ENCODE peak calls at places on chromosome 7, in seven cellular contexts. A is OCI-LY7, I is HCT116, O is PC-3, T is MM.1S, D is PC-9, W is GM23248. F is an unnamed sample.

GRCh38 chr7:26434974-26435373 is 143.3 kb downstream of the SNX10 start:
- DNase-seq in A (no peak), I (no peak), O (no peak), T (no peak), D (no peak), W (no peak), F (no peak)

GRCh38 chr7:151249034-151249731 is 689 bp upstream of the SMARCD3 start:
- DNase-seq in A (no peak), I (no peak), O (peak; percentile 35), T (no peak), D (peak; percentile 53), W (peak; percentile 86), F (peak; percentile 83)

GRCh38 chr7:80826520-80827237 is 92.2 kb downstream of the SEMA3C start:
- DNase-seq in A (no peak), I (peak; percentile 29), O (peak; percentile 87), T (no peak), D (peak; percentile 17), W (peak; percentile 65), F (no peak)

GRCh38 chr7:157318015-157318706 is 18.6 kb upstream of the DNAJB6 start:
- DNase-seq in A (no peak), I (no peak), O (peak; percentile 76), T (no peak), D (no peak), W (peak; percentile 91), F (no peak)

GRCh38 chr7:16985621-16986020 is 103.8 kb upstream of the AGR3 start:
- DNase-seq in A (no peak), I (no peak), O (no peak), T (no peak), D (no peak), W (no peak), F (no peak)

GRCh38 chr7:106640368-106641141 is 20.4 kb downstream of the CCDC71L start:
- DNase-seq in A (no peak), I (no peak), O (no peak), T (no peak), D (no peak), W (peak; percentile 67), F (no peak)

GRCh38 chr7:35975851-35976454 is 175.1 kb downstream of the SEPTIN7 start:
- DNase-seq in A (peak; percentile 81), I (peak; percentile 79), O (peak; percentile 84), T (peak; percentile 81), D (peak; percentile 60), W (peak; percentile 67), F (peak; percentile 86)

GRCh38 chr7:11780267-11780666 is 51.7 kb downstream of the THSD7A start:
- DNase-seq in A (no peak), I (no peak), O (no peak), T (no peak), D (no peak), W (no peak), F (no peak)

GRCh38 chr7:157841757-157842390 is 505.1 kb downstream of the DNAJB6 start:
- DNase-seq in A (no peak), I (no peak), O (no peak), T (no peak), D (no peak), W (no peak), F (no peak)

GRCh38 chr7:2431260-2431867 is 28.0 kb downstream of the CHST12 start:
- DNase-seq in A (peak; percentile 26), I (no peak), O (peak; percentile 50), T (peak; percentile 45), D (no peak), W (peak; percentile 19), F (no peak)

GRCh38 chr7:80106498-80107113 is 28.0 kb upstream of the GNAI1 start:
- DNase-seq in A (no peak), I (no peak), O (no peak), T (peak; percentile 53), D (no peak), W (no peak), F (no peak)

GRCh38 chr7:44808914-44809393 is 12.5 kb downstream of the PPIA start:
- DNase-seq in A (no peak), I (no peak), O (no peak), T (no peak), D (no peak), W (no peak), F (peak; percentile 34)

GRCh38 chr7:30816291-30817059 is 45.3 kb downstream of the MINDY4 start:
- DNase-seq in A (no peak), I (no peak), O (no peak), T (no peak), D (no peak), W (peak; percentile 40), F (no peak)

DNA sequence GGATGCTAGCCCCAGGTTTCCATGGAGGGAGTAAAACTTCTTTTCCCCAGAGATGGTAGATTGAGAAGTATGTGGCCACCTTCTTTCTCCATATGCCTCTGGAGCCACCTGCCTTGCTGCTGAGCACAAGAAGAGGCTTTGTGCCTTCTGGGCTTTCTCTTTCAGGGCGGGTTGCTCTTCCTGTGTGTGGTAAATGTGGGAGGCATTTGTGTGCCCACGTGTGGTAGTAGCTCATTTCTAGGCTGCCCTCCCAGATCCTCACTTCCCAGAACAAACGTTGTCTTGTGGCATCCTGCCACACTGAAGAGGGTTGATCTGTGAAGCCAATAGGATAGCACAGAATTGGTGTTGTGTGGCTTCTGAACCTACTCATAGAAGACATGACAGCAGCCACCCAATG is 342.0 kb upstream of the PODXL start:
- DNase-seq in A (no peak), I (no peak), O (peak; percentile 15), T (no peak), D (no peak), W (peak; percentile 66), F (no peak)
- H3K9me2 ChIP-seq in A (no peaks in the 10 kb centered on the region), I (no peaks in the 10 kb centered on the region), O (no peaks in the 10 kb centered on the region), T (no peaks in the 10 kb centered on the region), D (no peaks in the 10 kb centered on the region), W (no peaks in the 10 kb centered on the region), F (no peaks in the 10 kb centered on the region)

GRCh38 chr7:90006988-90007387 is 147.3 kb upstream of the STEAP1 start:
- DNase-seq in A (no peak), I (no peak), O (no peak), T (no peak), D (no peak), W (no peak), F (no peak)
- H3K9me2 ChIP-seq in A (no peaks in the 10 kb centered on the region), I (no peaks in the 10 kb centered on the region), O (no peaks in the 10 kb centered on the region), T (no peaks in the 10 kb centered on the region), D (no peaks in the 10 kb centered on the region), W (peaks cover 2% of the 10 kb centered on the region), F (no peaks in the 10 kb centered on the region)

GRCh38 chr7:131897016-131897789 is 340.8 kb upstream of the PODXL start:
- DNase-seq in A (no peak), I (peak; percentile 12), O (peak; percentile 62), T (no peak), D (no peak), W (peak; percentile 87), F (no peak)
- H3K9me2 ChIP-seq in A (no peaks in the 10 kb centered on the region), I (no peaks in the 10 kb centered on the region), O (no peaks in the 10 kb centered on the region), T (no peaks in the 10 kb centered on the region), D (no peaks in the 10 kb centered on the region), W (no peaks in the 10 kb centered on the region), F (no peaks in the 10 kb centered on the region)

GRCh38 chr7:131895541-131896173 is 339.2 kb upstream of the PODXL start:
- DNase-seq in A (no peak), I (peak; percentile 78), O (peak; percentile 95), T (no peak), D (no peak), W (peak; percentile 98), F (peak; percentile 48)

GRCh38 chr7:131899271-131900030 is 343.0 kb upstream of the PODXL start:
- DNase-seq in A (no peak), I (no peak), O (no peak), T (no peak), D (no peak), W (peak; percentile 29), F (no peak)

GRCh38 chr7:131896189-131896855 is 339.9 kb upstream of the PODXL start:
- DNase-seq in A (no peak), I (no peak), O (no peak), T (no peak), D (no peak), W (no peak), F (no peak)

GRCh38 chr7:131900785-131901287 is 344.4 kb upstream of the PODXL start:
- DNase-seq in A (no peak), I (no peak), O (no peak), T (no peak), D (no peak), W (no peak), F (no peak)

GRCh38 chr7:131897790-131898165 is 341.4 kb upstream of the PODXL start:
- DNase-seq in A (no peak), I (no peak), O (no peak), T (no peak), D (no peak), W (no peak), F (no peak)
- H3K9me2 ChIP-seq in A (no peaks in the 10 kb centered on the region), I (no peaks in the 10 kb centered on the region), O (no peaks in the 10 kb centered on the region), T (no peaks in the 10 kb centered on the region), D (no peaks in the 10 kb centered on the region), W (no peaks in the 10 kb centered on the region), F (no peaks in the 10 kb centered on the region)

GRCh38 chr7:54711900-54712595 is 47.0 kb downstream of the SEC61G start:
- DNase-seq in A (no peak), I (no peak), O (no peak), T (no peak), D (no peak), W (no peak), F (no peak)

GRCh38 chr7:54709283-54709682 is 49.7 kb downstream of the SEC61G start:
- DNase-seq in A (no peak), I (no peak), O (no peak), T (no peak), D (no peak), W (no peak), F (no peak)

GRCh38 chr7:54712777-54713176 is 46.2 kb downstream of the SEC61G start:
- DNase-seq in A (no peak), I (no peak), O (no peak), T (no peak), D (no peak), W (no peak), F (no peak)
- H3K9me2 ChIP-seq in A (no peaks in the 10 kb centered on the region), I (no peaks in the 10 kb centered on the region), O (no peaks in the 10 kb centered on the region), T (no peaks in the 10 kb centered on the region), D (no peaks in the 10 kb centered on the region), W (no peaks in the 10 kb centered on the region), F (no peaks in the 10 kb centered on the region)